ENCODE peak calls at places on chromosomes 4 and X, in seven cellular contexts. G is neuronal stem cell, K is IMR-90, O is H9, T is trophoblast cell, U is H1, Q is mesenchymal stem cell. R is an unnamed sample.

GRCh38 chr4:37733230-37733904 is 47.2 kb upstream of the RELL1 start:
- DNase-seq in G (no peak), K (no peak), O (no peak), T (no peak), U (no peak), Q (no peak), R (no peak)

GRCh38 chr4:177177446-177178160 is 132.1 kb upstream of the NEIL3 start:
- DNase-seq in G (no peak), K (peak; percentile 89), O (no peak), T (no peak), U (no peak), Q (peak; percentile 81), R (no peak)

GRCh38 chr4:107050525-107051135 is 14.5 kb upstream of the DKK2 start:
- DNase-seq in G (peak; percentile 3), K (peak; percentile 10), O (no peak), T (no peak), U (no peak), Q (peak; percentile 30), R (peak; percentile 30)

GRCh38 chrX:46628406-46629371 is 55.1 kb downstream of the CHST7 start:
- DNase-seq in G (no peak), K (peak; percentile 62), O (no peak), T (peak; percentile 21), U (no peak), Q (peak; percentile 85), R (no peak)

GRCh38 chr4:163237856-163238255 is 71.2 kb upstream of the NAF1 start:
- DNase-seq in G (no peak), K (no peak), O (no peak), T (no peak), U (no peak), Q (no peak), R (no peak)

GRCh38 chr4:33054656-33055055 is 2334.5 kb downstream of the PCDH7 start:
- DNase-seq in G (no peak), K (no peak), O (no peak), T (no peak), U (no peak), Q (no peak), R (no peak)

GRCh38 chr4:373062-373839 is 35.6 kb downstream of the ZNF141 start:
- DNase-seq in G (no peak), K (no peak), O (no peak), T (no peak), U (no peak), Q (peak; percentile 1), R (no peak)

GRCh38 chr4:81622474-81623198 is 150.9 kb upstream of the RASGEF1B start:
- DNase-seq in G (no peak), K (no peak), O (no peak), T (no peak), U (no peak), Q (no peak), R (no peak)

GRCh38 chrX:131595120-131595519 is 51.2 kb downstream of the OR13H1 start:
- DNase-seq in G (no peak), K (no peak), O (no peak), T (peak; percentile 19), U (no peak), Q (no peak), R (no peak)

GRCh38 chrX:154378059-154378798 is 866 bp upstream of the EMD start:
- DNase-seq in G (no peak), K (peak; percentile 40), O (peak; percentile 46), T (no peak), U (no peak), Q (no peak), R (no peak)

GRCh38 chr4:163395758-163396157 is 52.1 kb downstream of the NPY5R start:
- DNase-seq in G (no peak), K (no peak), O (no peak), T (no peak), U (no peak), Q (peak; percentile 15), R (no peak)

GRCh38 chr4:101977096-101977495 is 186.6 kb downstream of the BANK1 start:
- DNase-seq in G (no peak), K (peak; percentile 94), O (no peak), T (peak; percentile 55), U (no peak), Q (peak; percentile 89), R (peak; percentile 47)

GRCh38 chr4:112801341-112801740 is 164.4 kb downstream of the LARP7 start:
- DNase-seq in G (peak; percentile 18), K (no peak), O (no peak), T (no peak), U (no peak), Q (no peak), R (peak; percentile 57)

GRCh38 chr4:40918330-40918729 is 168.6 kb downstream of the NSUN7 start:
- DNase-seq in G (no peak), K (peak; percentile 84), O (no peak), T (no peak), U (no peak), Q (peak; percentile 80), R (no peak)

GRCh38 chrX:71978164-71978563 is 67.5 kb downstream of the NHSL2 start:
- DNase-seq in G (no peak), K (no peak), O (no peak), T (no peak), U (no peak), Q (no peak), R (no peak)

GRCh38 chr4:181687116-181687515 is 556.1 kb upstream of the TENM3 start:
- DNase-seq in G (no peak), K (peak; percentile 22), O (no peak), T (no peak), U (no peak), Q (no peak), R (no peak)

GRCh38 chrX:67328496-67328895 is 215.3 kb upstream of the AR start:
- DNase-seq in G (no peak), K (no peak), O (no peak), T (no peak), U (no peak), Q (no peak), R (no peak)

GRCh38 chr4:111434581-111434980 is 710.7 kb upstream of the FAM241A start:
- DNase-seq in G (no peak), K (no peak), O (no peak), T (no peak), U (no peak), Q (no peak), R (no peak)

GRCh38 chr4:154731756-154732155 is 12.0 kb upstream of the LRAT start:
- DNase-seq in G (no peak), K (no peak), O (no peak), T (no peak), U (no peak), Q (no peak), R (no peak)

GRCh38 chr4:1836650-1837049 is 19.3 kb downstream of the LETM1 start:
- DNase-seq in G (no peak), K (no peak), O (no peak), T (no peak), U (no peak), Q (no peak), R (no peak)

GRCh38 chr4:118888666-118889312 is at the start of gene SYNPO2:
- DNase-seq in G (peak; percentile 66), K (peak; percentile 87), O (peak; percentile 91), T (peak; percentile 37), U (peak; percentile 50), Q (peak; percentile 80), R (peak; percentile 91)

GRCh38 chrX:42678133-42678532 is 99.8 kb downstream of the PPP1R2C start:
- DNase-seq in G (no peak), K (no peak), O (no peak), T (peak; percentile 64), U (no peak), Q (peak; percentile 3), R (peak; percentile 42)

GRCh38 chr4:76659103-76659490 is 224.1 kb downstream of the SHROOM3 start:
- DNase-seq in G (no peak), K (peak; percentile 55), O (no peak), T (no peak), U (no peak), Q (no peak), R (no peak)

GRCh38 chr4:165096776-165097175 is 15.9 kb downstream of the TMEM192 start:
- DNase-seq in G (peak; percentile 11), K (peak; percentile 44), O (no peak), T (no peak), U (no peak), Q (peak; percentile 39), R (peak; percentile 50)

GRCh38 chrX:37802028-37802427 is 22.2 kb downstream of the CYBB start:
- DNase-seq in G (no peak), K (no peak), O (no peak), T (no peak), U (no peak), Q (no peak), R (no peak)

GRCh38 chrX:37796302-37796701 is 16.4 kb downstream of the CYBB start:
- DNase-seq in G (no peak), K (no peak), O (no peak), T (no peak), U (no peak), Q (no peak), R (no peak)

GRCh38 chrX:37800762-37801161 is 20.9 kb downstream of the CYBB start:
- DNase-seq in G (no peak), K (no peak), O (no peak), T (no peak), U (no peak), Q (no peak), R (no peak)

DNA sequence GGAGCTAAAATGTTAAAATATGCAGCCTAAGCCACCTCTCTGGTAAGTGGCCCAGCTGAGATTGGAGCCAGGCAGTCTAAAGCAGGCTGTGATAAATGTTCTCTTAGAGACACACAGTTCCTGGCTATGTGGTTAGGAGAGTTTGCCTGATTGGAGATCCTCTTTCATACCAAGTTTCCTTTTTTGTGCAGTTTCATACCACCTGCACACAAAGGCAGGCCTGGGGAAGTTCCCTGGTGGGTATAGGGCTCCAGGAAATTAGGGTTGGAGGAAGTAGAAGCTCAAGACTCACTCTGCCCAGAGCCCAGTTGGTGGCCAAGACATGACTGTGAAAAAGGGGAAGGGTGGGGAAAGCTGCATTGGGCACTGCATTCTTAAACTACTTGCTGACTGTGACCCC is 16.9 kb downstream of the CYBB start:
- DNase-seq in G (no peak), K (no peak), O (no peak), T (peak; percentile 5), U (no peak), Q (no peak), R (peak; percentile 32)
- H3K9ac ChIP-seq in G (no peak overlapping the region), K (no peak overlapping the region), O (no peak overlapping the region), T (no peak overlapping the region), U (no peak overlapping the region), Q (no peak overlapping the region), R (no peak overlapping the region)

GRCh38 chr4:54058171-54058570 is 6.2 kb downstream of the CHIC2 start:
- DNase-seq in G (no peak), K (no peak), O (no peak), T (no peak), U (no peak), Q (no peak), R (no peak)
- H3K18ac ChIP-seq in G (no peak overlapping the region), K (no peak overlapping the region), O (no peak overlapping the region), T (no peak overlapping the region), U (no peak overlapping the region), Q (no peak overlapping the region), R (no peak overlapping the region)

DNA sequence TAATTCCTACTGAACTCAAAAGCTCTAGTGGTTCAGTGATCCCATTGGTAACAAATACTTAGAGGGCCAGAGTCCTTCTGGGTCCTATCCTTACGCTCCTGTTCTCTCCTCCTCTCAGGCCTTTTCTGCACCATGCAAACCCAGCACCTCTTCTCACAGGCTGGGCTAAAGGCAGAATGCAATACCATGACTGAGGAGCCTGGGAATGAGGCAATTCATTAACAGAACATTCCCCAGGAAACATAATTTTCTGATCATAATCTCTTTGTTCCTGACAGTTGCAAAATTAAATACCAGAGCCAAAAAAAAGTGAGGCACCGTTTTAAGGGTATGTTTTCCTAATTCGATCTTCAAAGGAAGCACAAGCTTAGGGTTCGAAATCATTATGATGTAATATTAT is 9.0 kb downstream of the SORBS2 start:
- DNase-seq in G (no peak), K (no peak), O (no peak), T (peak; percentile 23), U (no peak), Q (no peak), R (no peak)
- H3K9ac ChIP-seq in G (no peak overlapping the region), K (no peak overlapping the region), O (no peak overlapping the region), T (no peak overlapping the region), U (no peak overlapping the region), Q (no peak overlapping the region), R (no peak overlapping the region)

GRCh38 chr4:145280541-145280940 is 100.2 kb upstream of the OTUD4 start:
- DNase-seq in G (no peak), K (no peak), O (no peak), T (no peak), U (no peak), Q (no peak), R (peak; percentile 19)
- H3K18ac ChIP-seq in G (no peak overlapping the region), K (no peak overlapping the region), O (no peak overlapping the region), T (no peak overlapping the region), U (no peak overlapping the region), Q (peak overlapping the region; percentile 59), R (no peak overlapping the region)

R was measured in mesendoderm.